ENCODE peak calls at places on chromosomes 12 and 14, in seven cellular contexts. One of them, this sample, is unnamed.

GRCh38 chr12:103279444-103279843 is 216.3 kb downstream of the C12orf42 start:
- DNase-seq in activated T-cell treated with anti-CD3 and anti-CD28 coated beads, Interleukin-2, amount 50 U/mL, for 72 hours: peak
- DNase-seq in smooth muscle cell of the brain vasculature: no peak
- DNase-seq in NCI-H460: no peak
- DNase-seq in HFFc6: no peak
- DNase-seq in tibial nerve: no peak
- DNase-seq in CD4-positive, alpha-beta memory T cell: no peak
- DNase-seq in this sample: no peak

GRCh38 chr12:15592934-15593333 is 196.3 kb downstream of the EPS8 start:
- DNase-seq in NCI-H460: no peak
- DNase-seq in CD4-positive, alpha-beta memory T cell: no peak
- DNase-seq in smooth muscle cell of the brain vasculature: no peak
- DNase-seq in tibial nerve: no peak
- DNase-seq in HFFc6: no peak
- DNase-seq in activated T-cell treated with anti-CD3 and anti-CD28 coated beads, Interleukin-2, amount 50 U/mL, for 72 hours: no peak
- DNase-seq in this sample: no peak

GRCh38 chr14:55574988-55575387 is 5.0 kb upstream of the KTN1 start:
- DNase-seq in smooth muscle cell of the brain vasculature: no peak
- DNase-seq in CD4-positive, alpha-beta memory T cell: no peak
- DNase-seq in activated T-cell treated with anti-CD3 and anti-CD28 coated beads, Interleukin-2, amount 50 U/mL, for 72 hours: no peak
- DNase-seq in HFFc6: no peak
- DNase-seq in tibial nerve: no peak
- DNase-seq in NCI-H460: no peak
- DNase-seq in this sample: no peak

GRCh38 chr12:12608557-12608957 is 3.1 kb upstream of the CREBL2 start:
- DNase-seq in HFFc6: no peak
- DNase-seq in tibial nerve: no peak
- DNase-seq in activated T-cell treated with anti-CD3 and anti-CD28 coated beads, Interleukin-2, amount 50 U/mL, for 72 hours: peak
- DNase-seq in smooth muscle cell of the brain vasculature: no peak
- DNase-seq in NCI-H460: no peak
- DNase-seq in CD4-positive, alpha-beta memory T cell: no peak
- DNase-seq in this sample: no peak

GRCh38 chr14:29536886-29537511 is 390.6 kb downstream of the PRKD1 start:
- DNase-seq in HFFc6: peak
- DNase-seq in NCI-H460: no peak
- DNase-seq in tibial nerve: no peak
- DNase-seq in activated T-cell treated with anti-CD3 and anti-CD28 coated beads, Interleukin-2, amount 50 U/mL, for 72 hours: no peak
- DNase-seq in CD4-positive, alpha-beta memory T cell: no peak
- DNase-seq in smooth muscle cell of the brain vasculature: peak
- DNase-seq in this sample: no peak

GRCh38 chr12:71159260-71159659 is 1.5 kb upstream of the TSPAN8 start:
- DNase-seq in NCI-H460: no peak
- DNase-seq in tibial nerve: no peak
- DNase-seq in CD4-positive, alpha-beta memory T cell: no peak
- DNase-seq in activated T-cell treated with anti-CD3 and anti-CD28 coated beads, Interleukin-2, amount 50 U/mL, for 72 hours: no peak
- DNase-seq in smooth muscle cell of the brain vasculature: no peak
- DNase-seq in HFFc6: no peak
- DNase-seq in this sample: no peak

GRCh38 chr14:99122521-99123125 is 149.4 kb downstream of the BCL11B start:
- DNase-seq in HFFc6: no peak
- DNase-seq in tibial nerve: peak
- DNase-seq in smooth muscle cell of the brain vasculature: no peak
- DNase-seq in CD4-positive, alpha-beta memory T cell: no peak
- DNase-seq in activated T-cell treated with anti-CD3 and anti-CD28 coated beads, Interleukin-2, amount 50 U/mL, for 72 hours: no peak
- DNase-seq in NCI-H460: no peak
- DNase-seq in this sample: no peak

GRCh38 chr12:129372876-129373275 is 519.6 kb downstream of the GLT1D1 start:
- DNase-seq in tibial nerve: no peak
- DNase-seq in NCI-H460: no peak
- DNase-seq in activated T-cell treated with anti-CD3 and anti-CD28 coated beads, Interleukin-2, amount 50 U/mL, for 72 hours: no peak
- DNase-seq in smooth muscle cell of the brain vasculature: no peak
- DNase-seq in CD4-positive, alpha-beta memory T cell: no peak
- DNase-seq in HFFc6: no peak
- DNase-seq in this sample: no peak

GRCh38 chr12:100114574-100114973 is 28.1 kb downstream of the BLTP3B start:
- DNase-seq in tibial nerve: no peak
- DNase-seq in NCI-H460: no peak
- DNase-seq in activated T-cell treated with anti-CD3 and anti-CD28 coated beads, Interleukin-2, amount 50 U/mL, for 72 hours: no peak
- DNase-seq in HFFc6: no peak
- DNase-seq in CD4-positive, alpha-beta memory T cell: no peak
- DNase-seq in smooth muscle cell of the brain vasculature: no peak
- DNase-seq in this sample: no peak